ENCODE peak calls at places on chromosomes 16 and 17, in eight cellular contexts. A is WERI-Rb-1; Y is pancreas; Z is gastrocnemius medialis; F is CD4-positive, CD25-positive, alpha-beta regulatory T cell; N is heart right ventricle; H is substantia nigra; D is CD8-positive, alpha-beta T cell. R is an unnamed sample.

GRCh38 chr16:58679763-58680162 is 4.8 kb downstream of the SLC38A7 start:
- DNase-seq in A (no peak), Y (no peak), Z (no peak), F (no peak), N (no peak), H (no peak), D (no peak), R (no peak)

GRCh38 chr16:84881702-84882521 is 62.1 kb downstream of the CRISPLD2 start:
- DNase-seq in A (no peak), Y (no peak), Z (no peak), F (no peak), N (no peak), H (no peak), D (no peak), R (no peak)

GRCh38 chr17:2214047-2214717 is 89.4 kb downstream of the SMG6 start:
- DNase-seq in A (no peak), Y (no peak), Z (peak), F (no peak), N (peak), H (no peak), D (no peak), R (no peak)

GRCh38 chr16:15996432-15997109 is 47.2 kb downstream of the ABCC1 start:
- DNase-seq in A (no peak), Y (no peak), Z (peak), F (no peak), N (peak), H (no peak), D (no peak), R (no peak)

GRCh38 chr16:75323928-75324327 is 72.5 kb upstream of the BCAR1 start:
- DNase-seq in A (no peak), Y (no peak), Z (no peak), F (no peak), N (no peak), H (no peak), D (no peak), R (no peak)

GRCh38 chr17:5537251-5537650 is 47.1 kb downstream of the NLRP1 start:
- DNase-seq in A (no peak), Y (no peak), Z (no peak), F (no peak), N (no peak), H (no peak), D (no peak), R (no peak)

GRCh38 chr17:13429201-13429600 is 172.5 kb downstream of the HS3ST3A1 start:
- DNase-seq in A (peak), Y (no peak), Z (no peak), F (no peak), N (no peak), H (no peak), D (no peak), R (no peak)

GRCh38 chr16:53768593-53768992 is 64.6 kb downstream of the FTO start:
- DNase-seq in A (no peak), Y (no peak), Z (no peak), F (no peak), N (no peak), H (no peak), D (no peak), R (no peak)

GRCh38 chr16:85123891-85124635 is 11.8 kb upstream of the CIBAR2 start:
- DNase-seq in A (no peak), Y (no peak), Z (peak), F (no peak), N (peak), H (no peak), D (no peak), R (no peak)

GRCh38 chr17:76079577-76080206 is 710 bp downstream of the ZACN start:
- DNase-seq in A (peak), Y (no peak), Z (no peak), F (no peak), N (no peak), H (no peak), D (no peak), R (peak)

GRCh38 chr17:61575352-61575975 is 15.6 kb downstream of the NACA2 start:
- DNase-seq in A (no peak), Y (no peak), Z (no peak), F (no peak), N (no peak), H (no peak), D (no peak), R (no peak)

GRCh38 chr17:7024402-7024785 is 1.5 kb downstream of the BCL6B start:
- DNase-seq in A (no peak), Y (no peak), Z (no peak), F (no peak), N (no peak), H (no peak), D (no peak), R (no peak)

GRCh38 chr17:82103588-82104451 is 5.8 kb upstream of the FASN start:
- DNase-seq in A (peak), Y (peak), Z (peak), F (no peak), N (peak), H (no peak), D (no peak), R (peak)

GRCh38 chr17:33469911-33470310 is 176.8 kb upstream of the ASIC2 start:
- DNase-seq in A (peak), Y (no peak), Z (no peak), F (no peak), N (no peak), H (no peak), D (no peak), R (no peak)

GRCh38 chr17:28549274-28550132 is 2.9 kb downstream of the UNC119 start:
- DNase-seq in A (peak), Y (no peak), Z (no peak), F (peak), N (no peak), H (no peak), D (peak), R (peak)

GRCh38 chr16:75025766-75026165 is 26.9 kb downstream of the ZNRF1 start:
- DNase-seq in A (no peak), Y (no peak), Z (no peak), F (no peak), N (no peak), H (no peak), D (no peak), R (no peak)

GRCh38 chr16:75000481-75001081 is 1.8 kb downstream of the ZNRF1 start:
- DNase-seq in A (no peak), Y (no peak), Z (no peak), F (no peak), N (peak), H (no peak), D (no peak), R (no peak)

GRCh38 chr17:77884019-77884418 is 74.5 kb upstream of the TNRC6C start:
- DNase-seq in A (peak), Y (peak), Z (no peak), F (no peak), N (peak), H (peak), D (no peak), R (peak)

GRCh38 chr16:47392114-47392513 is 68.7 kb downstream of the ITFG1 start:
- DNase-seq in A (no peak), Y (no peak), Z (no peak), F (peak), N (no peak), H (no peak), D (no peak), R (peak)

GRCh38 chr17:74513987-74514631 is 17.2 kb downstream of the CD300LB start:
- DNase-seq in A (peak), Y (no peak), Z (peak), F (peak), N (no peak), H (no peak), D (peak), R (peak)

GRCh38 chr17:78610951-78611511 is 33.8 kb upstream of the DNAH17 start:
- DNase-seq in A (no peak), Y (no peak), Z (no peak), F (no peak), N (no peak), H (no peak), D (no peak), R (no peak)

GRCh38 chr17:32928527-32929287 is 754 bp downstream of the TMEM98 start:
- DNase-seq in A (no peak), Y (no peak), Z (no peak), F (no peak), N (no peak), H (no peak), D (no peak), R (no peak)

GRCh38 chr17:31052187-31052889 is 42.4 kb upstream of the NF1 start:
- DNase-seq in A (no peak), Y (peak), Z (peak), F (peak), N (peak), H (no peak), D (no peak), R (no peak)

GRCh38 chr17:65783845-65784334 is 222.4 kb upstream of the AXIN2 start:
- DNase-seq in A (no peak), Y (no peak), Z (no peak), F (no peak), N (no peak), H (no peak), D (no peak), R (no peak)

GRCh38 chr16:75996491-75996890 is 270.2 kb upstream of the CPHXL start:
- DNase-seq in A (no peak), Y (no peak), Z (no peak), F (no peak), N (no peak), H (no peak), D (no peak), R (no peak)

GRCh38 chr17:77354420-77354720 is 213.6 kb downstream of the SEC14L1 start:
- DNase-seq in A (no peak), Y (peak), Z (no peak), F (no peak), N (no peak), H (no peak), D (no peak), R (no peak)

GRCh38 chr16:50879873-50880695 is 138.2 kb downstream of the CYLD start:
- DNase-seq in A (peak), Y (no peak), Z (no peak), F (peak), N (no peak), H (no peak), D (no peak), R (no peak)

GRCh38 chr16:31386157-31386984 is 6.8 kb upstream of the ITGAD start:
- DNase-seq in A (peak), Y (peak), Z (no peak), F (peak), N (no peak), H (no peak), D (no peak), R (no peak)

GRCh38 chr17:11608396-11608795 is 10.1 kb downstream of the DNAH9 start:
- DNase-seq in A (no peak), Y (peak), Z (peak), F (no peak), N (no peak), H (no peak), D (no peak), R (no peak)
- H3K27ac ChIP-seq in A (no peak), Y (peak), Z (no peak), F (no peak), N (peak), H (no peak), D (no peak), R (no peak)

GRCh38 chr17:44827863-44828262 is 2.2 kb downstream of the GJC1 start:
- DNase-seq in A (no peak), Y (no peak), Z (no peak), F (no peak), N (no peak), H (no peak), D (no peak), R (no peak)

GRCh38 chr17:44829558-44830358 is at the start of gene GJC1:
- DNase-seq in A (peak), Y (no peak), Z (no peak), F (no peak), N (peak), H (no peak), D (no peak), R (peak)

GRCh38 chr17:44830359-44831269 is 527 bp upstream of the GJC1 start:
- DNase-seq in A (peak), Y (no peak), Z (no peak), F (peak), N (peak), H (no peak), D (no peak), R (peak)

GRCh38 chr17:44831270-44831770 is 1.2 kb upstream of the GJC1 start:
- DNase-seq in A (no peak), Y (no peak), Z (no peak), F (no peak), N (no peak), H (no peak), D (no peak), R (no peak)

GRCh38 chr17:44828919-44829557 is 1.0 kb downstream of the GJC1 start:
- DNase-seq in A (no peak), Y (no peak), Z (no peak), F (peak), N (no peak), H (no peak), D (no peak), R (peak)
- H3K27ac ChIP-seq in A (peak), Y (no peak), Z (peak), F (no peak), N (peak), H (no peak), D (no peak), R (peak)

GRCh38 chr16:37511-37910 is 15.9 kb downstream of the POLR3K start:
- DNase-seq in A (no peak), Y (no peak), Z (no peak), F (peak), N (no peak), H (no peak), D (no peak), R (no peak)

GRCh38 chr16:33877-34707 is 19.3 kb downstream of the POLR3K start:
- DNase-seq in A (peak), Y (no peak), Z (no peak), F (no peak), N (no peak), H (no peak), D (no peak), R (no peak)

GRCh38 chr16:35776-36305 is 17.6 kb downstream of the POLR3K start:
- DNase-seq in A (no peak), Y (no peak), Z (no peak), F (no peak), N (no peak), H (no peak), D (no peak), R (no peak)

GRCh38 chr16:36336-36984 is 16.9 kb downstream of the POLR3K start:
- DNase-seq in A (no peak), Y (no peak), Z (no peak), F (no peak), N (no peak), H (no peak), D (no peak), R (no peak)

DNA sequence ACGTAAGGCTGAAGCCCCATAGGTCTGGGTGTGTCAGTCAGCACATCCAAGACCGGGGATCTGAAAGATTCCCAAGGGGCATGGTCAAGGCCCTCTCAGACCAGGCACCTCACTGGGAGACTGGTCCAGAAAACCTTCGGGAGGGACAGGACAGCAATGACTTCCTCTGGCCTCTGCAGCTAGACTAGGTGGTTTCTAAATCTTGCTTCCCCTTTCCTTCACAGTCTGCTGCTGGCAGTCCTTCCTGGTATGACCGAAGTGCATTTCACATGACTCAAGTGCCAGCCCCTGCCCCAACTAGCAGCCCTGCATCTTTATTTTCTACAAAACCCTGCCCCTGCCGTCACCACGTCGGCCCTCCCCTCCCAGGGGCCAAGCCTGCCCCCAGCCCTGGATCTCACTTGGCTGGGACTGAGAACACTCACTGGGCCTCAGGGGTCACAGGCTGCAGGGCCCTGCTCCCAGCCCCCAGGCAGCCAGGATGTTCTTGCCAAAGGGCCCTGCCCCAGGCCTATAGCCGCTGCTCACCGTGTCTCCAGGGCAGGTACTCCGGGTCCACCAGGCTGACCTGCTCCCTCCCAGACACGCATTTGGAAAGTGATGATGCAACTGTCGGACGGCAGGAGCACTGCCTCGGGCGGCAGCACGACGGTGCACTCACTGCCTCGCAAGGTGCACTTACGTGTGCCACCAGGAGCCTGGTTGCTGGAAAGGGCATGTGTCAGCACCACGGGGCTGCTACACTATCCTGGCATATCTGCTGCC is 18.2 kb downstream of the POLR3K start:
- DNase-seq in A (no peak), Y (no peak), Z (no peak), F (no peak), N (no peak), H (no peak), D (no peak), R (peak)
- H3K27ac ChIP-seq in A (no peak), Y (no peak), Z (no peak), F (no peak), N (no peak), H (no peak), D (no peak), R (peak)

GRCh38 chr16:78743556-78743955 is 644.1 kb downstream of the WWOX start:
- DNase-seq in A (no peak), Y (no peak), Z (no peak), F (peak), N (no peak), H (no peak), D (no peak), R (no peak)
- H3K27ac ChIP-seq in A (no peak), Y (no peak), Z (no peak), F (peak), N (no peak), H (no peak), D (peak), R (no peak)

GRCh38 chr16:9094008-9094846 is 2.8 kb downstream of the HAPSTR1 start:
- DNase-seq in A (no peak), Y (no peak), Z (no peak), F (peak), N (no peak), H (no peak), D (no peak), R (peak)

GRCh38 chr16:9096416-9096952 is 5.0 kb downstream of the HAPSTR1 start:
- DNase-seq in A (no peak), Y (no peak), Z (no peak), F (no peak), N (no peak), H (no peak), D (no peak), R (no peak)

GRCh38 chr16:9095171-9095570 is 3.7 kb downstream of the HAPSTR1 start:
- DNase-seq in A (no peak), Y (no peak), Z (no peak), F (no peak), N (no peak), H (no peak), D (no peak), R (no peak)

GRCh38 chr16:9098377-9099090 is 7.1 kb downstream of the HAPSTR1 start:
- DNase-seq in A (no peak), Y (no peak), Z (no peak), F (no peak), N (no peak), H (no peak), D (no peak), R (no peak)

DNA sequence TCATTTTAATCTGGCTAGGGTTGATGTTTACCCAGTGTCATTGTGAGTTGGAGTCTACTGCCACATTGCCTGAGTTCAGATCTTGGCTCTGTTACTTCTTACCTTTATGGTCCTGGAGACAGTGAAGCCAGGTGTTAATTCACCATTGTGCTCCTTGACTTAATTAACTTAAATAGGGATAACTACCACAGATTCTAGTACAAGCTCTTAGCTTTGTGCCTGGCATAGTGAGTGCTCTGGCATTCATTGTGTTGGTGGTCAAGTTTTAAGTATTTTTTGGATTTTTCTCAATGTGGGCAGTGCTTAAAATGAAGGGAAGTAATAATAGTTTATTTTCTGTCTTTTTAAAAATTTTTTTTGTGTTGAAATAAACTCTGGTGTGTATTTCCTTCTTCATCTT is 4.6 kb downstream of the HAPSTR1 start:
- DNase-seq in A (no peak), Y (no peak), Z (no peak), F (no peak), N (no peak), H (no peak), D (no peak), R (no peak)
- H3K27ac ChIP-seq in A (no peak), Y (no peak), Z (peak), F (no peak), N (no peak), H (no peak), D (no peak), R (no peak)

DNA sequence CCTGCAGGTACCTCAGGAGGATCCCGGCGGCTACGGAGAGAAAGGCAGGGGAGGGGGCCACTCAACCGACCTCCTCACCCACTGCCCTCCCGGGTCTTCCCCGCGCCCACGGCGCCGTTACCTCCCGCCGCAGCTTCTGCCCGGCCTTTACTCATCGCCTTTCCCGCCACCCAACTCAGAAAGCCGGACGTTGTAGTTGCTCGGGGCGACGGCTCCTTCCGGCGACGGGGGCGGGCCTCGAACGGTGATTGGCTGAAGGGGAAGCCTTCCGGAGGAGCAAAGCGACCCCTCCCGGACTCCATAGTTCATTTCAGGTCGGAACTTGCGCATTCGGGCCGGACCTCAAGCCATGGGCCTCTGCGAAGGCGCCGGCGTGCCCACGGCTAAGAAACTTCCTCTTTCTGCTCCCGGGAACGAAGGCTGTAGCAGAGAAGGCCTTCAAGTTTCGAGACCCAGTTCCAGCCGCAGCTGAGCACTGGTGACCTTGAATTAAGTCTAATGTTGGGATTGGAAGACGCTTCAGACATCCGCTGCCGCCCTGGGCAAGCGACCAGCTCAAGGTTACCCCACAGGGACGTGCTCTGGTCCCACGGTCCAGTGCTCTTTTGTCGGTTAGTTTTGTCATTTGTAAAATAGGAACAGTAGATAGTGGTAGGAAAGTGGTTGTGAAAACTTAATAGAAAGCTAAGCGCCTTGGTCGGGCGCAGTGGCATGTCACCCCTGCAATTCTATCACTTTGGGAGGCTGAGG is at the start of gene PSMC3IP:
- DNase-seq in A (peak), Y (peak), Z (peak), F (peak), N (peak), H (peak), D (peak), R (peak)
- H3K27ac ChIP-seq in A (peak), Y (peak), Z (peak), F (peak), N (peak), H (peak), D (peak), R (peak)

GRCh38 chr17:80409626-80410025 is 5.3 kb upstream of the ENDOV start:
- DNase-seq in A (no peak), Y (no peak), Z (no peak), F (no peak), N (no peak), H (no peak), D (no peak), R (no peak)
- H3K27ac ChIP-seq in A (no peak), Y (no peak), Z (no peak), F (no peak), N (no peak), H (no peak), D (no peak), R (no peak)

GRCh38 chr17:69539781-69540319 is 125.4 kb downstream of the MAP2K6 start:
- DNase-seq in A (no peak), Y (no peak), Z (no peak), F (no peak), N (no peak), H (no peak), D (no peak), R (no peak)
- H3K27ac ChIP-seq in A (peak), Y (no peak), Z (no peak), F (no peak), N (no peak), H (no peak), D (no peak), R (no peak)